ENCODE peak calls at places on chromosomes 6 and 20, in four cellular contexts. U, O, S and T are unnamed samples.

GRCh38 chr20:62636446-62636845 is 5.9 kb upstream of the SLCO4A1 start:
- DNase-seq in U (no peak), O (no peak), S (no peak), T (no peak)

GRCh38 chr6:3444276-3445088 is 12.4 kb downstream of the SLC22A23 start:
- DNase-seq in U (no peak), O (no peak), S (no peak), T (no peak)

GRCh38 chr6:105051941-105052471 is 95.1 kb downstream of the LIN28B start:
- DNase-seq in U (no peak), O (no peak), S (peak; percentile 14), T (peak; percentile 89)

GRCh38 chr6:111201764-111202163 is 114.5 kb downstream of the SLC16A10 start:
- DNase-seq in U (no peak), O (no peak), S (no peak), T (no peak)

GRCh38 chr20:63520939-63521601 is 505 bp downstream of the PPDPF start:
- DNase-seq in U (peak; percentile 86), O (peak; percentile 87), S (peak; percentile 77), T (peak; percentile 58)

GRCh38 chr20:38210741-38211140 is 45.7 kb upstream of the TGM2 start:
- DNase-seq in U (no peak), O (no peak), S (no peak), T (no peak)

GRCh38 chr6:137791281-137792159 is 75.5 kb upstream of the TNFAIP3 start:
- DNase-seq in U (no peak), O (no peak), S (no peak), T (peak; percentile 29)

GRCh38 chr6:25012657-25013056 is 76.9 kb upstream of the RIPOR2 start:
- DNase-seq in U (no peak), O (no peak), S (peak; percentile 89), T (peak; percentile 64)

GRCh38 chr6:140344149-140344913 is 969.9 kb upstream of the CITED2 start:
- DNase-seq in U (no peak), O (no peak), S (peak; percentile 50), T (peak; percentile 39)

GRCh38 chr20:46350201-46350985 is 42.1 kb upstream of the CDH22 start:
- DNase-seq in U (no peak), O (no peak), S (peak; percentile 87), T (peak; percentile 96)

GRCh38 chr6:99602519-99603420 is 3.9 kb upstream of the PRDM13 start:
- DNase-seq in U (no peak), O (peak; percentile 45), S (no peak), T (no peak)

GRCh38 chr6:154500769-154501171 is 9.7 kb downstream of the CNKSR3 start:
- DNase-seq in U (no peak), O (no peak), S (peak; percentile 21), T (no peak)

GRCh38 chr20:41032243-41032642 is 3.6 kb downstream of the TOP1 start:
- DNase-seq in U (no peak), O (no peak), S (peak; percentile 35), T (peak; percentile 51)

GRCh38 chr6:166687538-166688259 is 60.6 kb upstream of the RPS6KA2 start:
- DNase-seq in U (no peak), O (no peak), S (no peak), T (no peak)

GRCh38 chr6:143564484-143565017 is 53.0 kb upstream of the FUCA2 start:
- DNase-seq in U (peak; percentile 58), O (no peak), S (no peak), T (no peak)

GRCh38 chr6:140275725-140276124 is 901.3 kb upstream of the CITED2 start:
- DNase-seq in U (no peak), O (no peak), S (no peak), T (no peak)

GRCh38 chr6:64103480-64103879 is 467.9 kb downstream of the PHF3 start:
- DNase-seq in U (no peak), O (no peak), S (no peak), T (no peak)

GRCh38 chr6:49582529-49582928 is 32.1 kb downstream of the C6orf141 start:
- DNase-seq in U (no peak), O (no peak), S (peak; percentile 41), T (peak; percentile 17)

GRCh38 chr6:52724041-52724405 is 39.3 kb downstream of the GSTA2 start:
- DNase-seq in U (peak; percentile 52), O (no peak), S (peak; percentile 79), T (no peak)

GRCh38 chr6:150764638-150765456 is 100.7 kb upstream of the MTHFD1L start:
- DNase-seq in U (no peak), O (no peak), S (no peak), T (no peak)

GRCh38 chr6:122781716-122782115 is 2.2 kb downstream of the FABP7 start:
- DNase-seq in U (no peak), O (no peak), S (no peak), T (no peak)

GRCh38 chr6:75418233-75418632 is 75.4 kb downstream of the FILIP1 start:
- DNase-seq in U (no peak), O (no peak), S (peak; percentile 27), T (no peak)
- H3K4me1 ChIP-seq in U (peaks cover 9% of the 10 kb centered on the region), O (peaks cover 5% of the 10 kb centered on the region), S (peaks cover 29% of the 10 kb centered on the region), T (peaks cover 4% of the 10 kb centered on the region)

GRCh38 chr20:50399917-50400704 is 110.1 kb upstream of the PTPN1 start:
- DNase-seq in U (no peak), O (peak; percentile 61), S (peak; percentile 41), T (peak; percentile 56)

GRCh38 chr20:50399003-50399916 is 110.9 kb upstream of the PTPN1 start:
- DNase-seq in U (peak; percentile 90), O (peak; percentile 90), S (no peak), T (peak; percentile 53)

GRCh38 chr20:50397058-50397457 is 113.1 kb upstream of the PTPN1 start:
- DNase-seq in U (no peak), O (no peak), S (no peak), T (no peak)

GRCh38 chr20:50398064-50398463 is 112.1 kb upstream of the PTPN1 start:
- DNase-seq in U (no peak), O (no peak), S (no peak), T (no peak)

GRCh38 chr20:50398471-50399002 is 111.6 kb upstream of the PTPN1 start:
- DNase-seq in U (no peak), O (no peak), S (no peak), T (no peak)
- H3K4me1 ChIP-seq in U (no peaks in the 10 kb centered on the region), O (peaks cover 56% of the 10 kb centered on the region), S (peaks cover 34% of the 10 kb centered on the region), T (peaks cover 25% of the 10 kb centered on the region)

DNA sequence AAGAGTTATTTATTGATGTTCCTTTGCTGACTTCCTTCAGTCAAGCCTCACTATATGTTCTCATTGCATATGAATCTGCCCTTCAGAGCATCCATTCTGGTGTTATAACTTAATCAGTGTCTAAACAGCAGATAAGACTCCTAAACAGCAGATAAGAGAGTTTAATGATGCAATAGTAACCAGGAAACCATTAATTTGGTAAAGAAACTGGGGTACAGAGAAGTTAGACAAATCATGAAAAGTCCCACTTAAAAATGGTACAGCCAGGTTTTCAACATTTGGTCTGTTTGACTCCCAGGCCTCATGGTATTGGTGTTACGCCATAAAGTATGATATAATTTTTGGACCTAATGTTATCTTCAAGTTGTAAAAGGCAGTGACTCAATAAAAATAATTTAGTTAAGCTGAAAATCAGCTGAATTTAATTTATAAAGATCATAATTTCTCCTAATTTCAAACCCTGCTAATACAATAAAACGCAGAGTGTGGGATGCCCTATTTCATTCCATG is 127.4 kb upstream of the DST start:
- DNase-seq in U (no peak), O (no peak), S (peak; percentile 40), T (no peak)
- H3K4me1 ChIP-seq in U (no peaks in the 10 kb centered on the region), O (peaks cover 6% of the 10 kb centered on the region), S (peaks cover 5% of the 10 kb centered on the region), T (peaks cover 17% of the 10 kb centered on the region)

GRCh38 chr20:13009682-13010406 is 1.1 kb downstream of the SPTLC3 start:
- DNase-seq in U (peak; percentile 45), O (no peak), S (peak; percentile 97), T (peak; percentile 92)
- H3K4me1 ChIP-seq in U (no peaks in the 10 kb centered on the region), O (peaks cover 20% of the 10 kb centered on the region), S (peaks cover 18% of the 10 kb centered on the region), T (peaks cover 11% of the 10 kb centered on the region)

GRCh38 chr20:20683922-20684321 is 28.5 kb downstream of the RALGAPA2 start:
- DNase-seq in U (no peak), O (no peak), S (no peak), T (no peak)

GRCh38 chr20:20690676-20691476 is 21.6 kb downstream of the RALGAPA2 start:
- DNase-seq in U (no peak), O (no peak), S (peak; percentile 16), T (no peak)

GRCh38 chr20:20685635-20686034 is 26.8 kb downstream of the RALGAPA2 start:
- DNase-seq in U (no peak), O (no peak), S (no peak), T (no peak)

GRCh38 chr20:20683481-20683880 is 29.0 kb downstream of the RALGAPA2 start:
- DNase-seq in U (no peak), O (no peak), S (no peak), T (no peak)

DNA sequence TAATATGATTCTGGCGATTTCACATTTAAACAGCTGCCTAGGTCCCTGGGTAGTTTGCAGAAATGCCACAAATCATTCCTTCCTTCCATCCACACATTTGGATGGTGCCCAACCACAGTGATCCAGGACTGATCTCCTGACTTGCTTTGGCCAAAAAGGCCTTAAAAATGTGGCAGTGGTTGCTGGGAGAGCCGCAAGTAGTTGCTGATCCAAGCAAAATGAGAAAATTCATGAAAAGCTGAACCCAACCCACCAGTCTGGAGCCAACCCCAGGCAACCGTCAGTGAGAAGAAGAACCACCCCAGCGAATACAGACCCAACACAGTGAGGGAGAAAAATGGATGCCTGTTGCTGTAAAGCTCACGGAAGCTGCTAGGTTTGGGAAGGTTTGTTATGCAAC is 25.1 kb downstream of the RALGAPA2 start:
- DNase-seq in U (no peak), O (no peak), S (no peak), T (no peak)
- H3K4me1 ChIP-seq in U (no peaks in the 10 kb centered on the region), O (peaks cover 56% of the 10 kb centered on the region), S (no peaks in the 10 kb centered on the region), T (no peaks in the 10 kb centered on the region)